ENCODE peak calls at places on chromosome 3, in five cellular contexts. B is MM.1S, U is GM23248, D is mammary epithelial cell, O is GM23338. M is an unnamed sample.

GRCh38 chr3:43346990-43347749 is 60.8 kb downstream of the SNRK start:
- DNase-seq in O (no peak), D (no peak), U (no peak), B (peak; percentile 22), M (no peak)

GRCh38 chr3:184346480-184346879 is 9.1 kb downstream of the FAM131A start:
- DNase-seq in B (no peak), O (no peak), U (no peak), D (no peak), M (no peak)

GRCh38 chr3:137165117-137165806 is 207.5 kb downstream of the IL20RB start:
- DNase-seq in O (no peak), B (no peak), D (peak; percentile 59), U (peak; percentile 51), M (peak; percentile 11)

GRCh38 chr3:71621802-71622537 is 38.4 kb upstream of the FOXP1 start:
- DNase-seq in O (no peak), U (no peak), D (no peak), B (no peak), M (no peak)

GRCh38 chr3:123571264-123571972 is 13.4 kb downstream of the HACD2 start:
- DNase-seq in D (no peak), O (peak; percentile 70), B (no peak), U (no peak), M (no peak)

GRCh38 chr3:27990347-27990746 is 251.1 kb upstream of the CMC1 start:
- DNase-seq in U (no peak), D (peak; percentile 32), O (no peak), B (no peak), M (no peak)

GRCh38 chr3:171680690-171681416 is 129.4 kb downstream of the PLD1 start:
- DNase-seq in B (no peak), U (no peak), D (no peak), O (no peak), M (no peak)

GRCh38 chr3:52742418-52743041 is 28.2 kb downstream of the NEK4 start:
- DNase-seq in B (peak; percentile 49), U (peak; percentile 43), O (peak; percentile 30), D (peak; percentile 14), M (peak; percentile 36)

GRCh38 chr3:152071924-152072323 is 196.8 kb upstream of the MBNL1 start:
- DNase-seq in U (peak; percentile 78), O (peak; percentile 56), B (peak; percentile 42), D (peak; percentile 45), M (peak; percentile 33)

GRCh38 chr3:51948016-51948580 is 5.9 kb downstream of the PARP3 start:
- DNase-seq in D (no peak), O (no peak), U (no peak), B (no peak), M (no peak)

GRCh38 chr3:158739661-158740060 is 7.4 kb upstream of the RARRES1 start:
- DNase-seq in U (no peak), O (no peak), B (no peak), D (no peak), M (no peak)

GRCh38 chr3:187943677-187944390 is 198.6 kb upstream of the BCL6 start:
- DNase-seq in O (peak; percentile 24), B (no peak), U (peak; percentile 40), D (peak; percentile 23), M (peak; percentile 21)

GRCh38 chr3:171353423-171353822 is 106.8 kb downstream of the TNIK start:
- DNase-seq in O (no peak), U (peak; percentile 28), B (no peak), D (peak; percentile 81), M (no peak)

GRCh38 chr3:31571325-31571724 is 38.6 kb downstream of the STT3B start:
- DNase-seq in B (no peak), O (no peak), D (no peak), U (no peak), M (no peak)

GRCh38 chr3:53334742-53335141 is 12.6 kb downstream of the DCP1A start:
- DNase-seq in O (no peak), B (no peak), U (no peak), D (no peak), M (no peak)

GRCh38 chr3:109073116-109073515 is 44.8 kb downstream of the MORC1 start:
- DNase-seq in B (peak; percentile 82), D (no peak), U (no peak), O (no peak), M (no peak)

GRCh38 chr3:123258811-123259420 is 57.2 kb downstream of the SEC22A start:
- DNase-seq in U (peak; percentile 83), D (peak; percentile 41), O (peak; percentile 51), B (peak; percentile 69), M (peak; percentile 62)

GRCh38 chr3:69012836-69013255 is 638 bp downstream of the EOGT start:
- DNase-seq in O (peak; percentile 66), B (peak; percentile 41), D (no peak), U (peak; percentile 78), M (peak; percentile 71)

GRCh38 chr3:151462278-151462779 is 1.5 kb upstream of the IGSF10 start:
- DNase-seq in O (no peak), U (no peak), D (no peak), B (no peak), M (no peak)

GRCh38 chr3:67034371-67034770 is 36.3 kb downstream of the KBTBD8 start:
- DNase-seq in D (no peak), U (peak; percentile 33), B (no peak), O (no peak), M (no peak)

GRCh38 chr3:55245391-55245790 is 241.7 kb downstream of the WNT5A start:
- DNase-seq in D (no peak), O (no peak), B (no peak), U (no peak), M (no peak)

GRCh38 chr3:10929978-10930620 is 62.4 kb upstream of the SLC6A1 start:
- DNase-seq in D (no peak), O (no peak), B (no peak), U (no peak), M (no peak)

DNA sequence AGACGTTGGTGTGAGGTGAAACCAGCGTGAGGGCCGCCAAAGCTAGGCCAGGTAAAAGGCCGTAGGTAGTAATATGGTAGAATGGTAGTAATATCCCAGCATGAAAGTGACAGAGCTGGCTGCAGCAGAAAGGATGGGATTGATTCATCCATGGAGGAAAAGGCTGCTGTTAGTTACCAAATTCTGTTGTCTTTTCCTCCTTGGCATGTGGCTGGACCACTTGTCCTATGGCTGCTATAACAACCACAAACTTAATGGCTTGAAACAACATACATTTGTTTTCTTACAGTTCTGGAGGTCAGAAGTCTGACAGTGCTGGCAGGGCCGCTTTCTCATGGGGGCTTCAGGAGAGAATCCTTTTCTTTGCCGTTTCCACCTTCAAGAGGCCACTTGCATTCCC is 47.8 kb upstream of the CHST2 start:
- DNase-seq in D (no peak), O (no peak), U (peak; percentile 17), B (no peak), M (no peak)
- H2AFZ ChIP-seq in D (peak overlapping the region; percentile 4), O (peak overlapping the region; percentile 65), U (no peak overlapping the region), B (no peak overlapping the region), M (no peak overlapping the region)

GRCh38 chr3:49553320-49553689 is 972 bp upstream of the BSN start:
- DNase-seq in O (no peak), B (no peak), U (peak; percentile 72), D (peak; percentile 12), M (no peak)

GRCh38 chr3:49553690-49554634 is at the start of gene BSN:
- DNase-seq in B (peak; percentile 88), D (peak; percentile 67), O (peak; percentile 94), U (peak; percentile 93), M (peak; percentile 97)

GRCh38 chr3:49552087-49552486 is 2.2 kb upstream of the BSN start:
- DNase-seq in B (no peak), U (no peak), D (no peak), O (no peak), M (no peak)

GRCh38 chr3:49556500-49557275 is 2.4 kb downstream of the BSN start:
- DNase-seq in B (no peak), D (no peak), O (no peak), U (no peak), M (no peak)

GRCh38 chr3:49554639-49555265 is 475 bp downstream of the BSN start:
- DNase-seq in D (peak; percentile 28), U (no peak), O (peak; percentile 65), B (peak; percentile 56), M (peak; percentile 85)
- TF ChIP-seq EZH2 in D (peak; percentile 60), U (no peak), O (no peak), B (no peak), M (no peak)

GRCh38 chr3:16885948-16886683 is 1.4 kb downstream of the PLCL2 start:
- DNase-seq in D (no peak), B (peak; percentile 34), O (no peak), U (peak; percentile 62), M (no peak)
- H2AFZ ChIP-seq in D (no peak overlapping the region), B (peak overlapping the region; percentile 70), O (no peak overlapping the region), U (peak overlapping the region; percentile 94), M (peak overlapping the region; percentile 88)

DNA sequence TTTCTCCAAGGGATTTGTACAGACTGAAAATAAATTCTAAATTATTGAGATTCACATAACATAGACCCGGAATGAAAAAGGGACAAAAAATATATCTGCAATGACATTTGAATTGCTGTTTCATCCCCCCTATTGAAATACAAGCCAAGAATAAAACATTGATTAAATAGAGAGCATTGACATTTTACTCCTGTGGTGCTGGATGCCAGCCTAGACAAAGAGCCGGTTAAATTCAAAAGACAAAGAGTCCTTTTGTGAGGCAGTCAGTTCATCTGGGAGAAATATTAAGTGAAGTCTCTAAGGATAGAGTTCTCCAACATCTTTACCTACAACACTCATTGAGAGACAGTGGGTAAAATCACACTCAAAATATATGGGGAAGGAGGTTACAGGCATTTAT is 176.0 kb upstream of the ADAMTS9 start:
- DNase-seq in D (no peak), O (no peak), B (no peak), U (no peak), M (no peak)
- TF ChIP-seq EZH2 in D (no peak), O (no peak), B (no peak), U (no peak), M (no peak)

DNA sequence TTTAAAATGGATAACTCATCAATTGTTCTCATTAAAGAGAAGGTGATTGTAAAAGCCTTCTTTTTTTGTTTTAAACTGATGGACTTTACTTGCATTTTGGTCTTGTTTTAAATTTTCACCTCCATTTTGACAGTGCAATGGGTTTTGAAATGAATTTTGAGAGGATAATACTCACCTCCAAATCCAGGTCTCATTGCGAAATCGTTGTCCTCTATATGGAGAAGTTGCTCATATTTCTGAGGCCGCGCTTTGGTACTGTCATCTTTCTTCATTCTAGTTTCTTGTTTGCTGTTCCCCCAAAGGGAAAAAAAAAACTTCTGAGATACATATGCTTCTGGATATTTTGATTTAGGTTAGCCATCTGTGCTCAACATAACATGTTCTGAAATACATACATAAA is 9.7 kb downstream of the GABRR3 start:
- DNase-seq in B (no peak), D (no peak), U (no peak), O (no peak), M (no peak)
- H2AFZ ChIP-seq in B (no peak overlapping the region), D (no peak overlapping the region), U (no peak overlapping the region), O (no peak overlapping the region), M (no peak overlapping the region)